ENCODE peak calls at places on chromosomes 1 and 21, in eight cellular contexts. L, K, U, J, Y, M, X and A are unnamed samples.

GRCh38 chr1:172293379-172293778 is 127.1 kb upstream of the C1orf105 start:
- DNase-seq in L (peak; percentile 84), K (no peak), U (no peak), J (no peak), Y (no peak), M (no peak), X (peak; percentile 76), A (no peak)

GRCh38 chr1:87170151-87170550 is 158.5 kb upstream of the LMO4 start:
- DNase-seq in L (no peak), K (no peak), U (no peak), J (no peak), Y (no peak), M (no peak), X (no peak), A (no peak)

GRCh38 chr1:83641828-83642443 is 357.0 kb downstream of the TTLL7 start:
- DNase-seq in L (peak; percentile 2), K (no peak), U (no peak), J (no peak), Y (no peak), M (no peak), X (no peak), A (no peak)

GRCh38 chr1:111802984-111803383 is 47.3 kb downstream of the DDX20 start:
- DNase-seq in L (no peak), K (no peak), U (no peak), J (no peak), Y (no peak), M (no peak), X (no peak), A (no peak)

GRCh38 chr1:107529511-107530149 is 388.8 kb downstream of the NTNG1 start:
- DNase-seq in L (peak; percentile 71), K (peak; percentile 37), U (peak; percentile 50), J (peak; percentile 19), Y (peak; percentile 19), M (peak; percentile 60), X (peak; percentile 63), A (peak; percentile 79)

GRCh38 chr1:75234499-75235064 is 100.4 kb downstream of the LHX8 start:
- DNase-seq in L (no peak), K (no peak), U (no peak), J (no peak), Y (no peak), M (no peak), X (no peak), A (no peak)

GRCh38 chr1:91148641-91149069 is 126.8 kb upstream of the ZNF644 start:
- DNase-seq in L (no peak), K (no peak), U (no peak), J (no peak), Y (no peak), M (no peak), X (no peak), A (no peak)

GRCh38 chr1:68178821-68179490 is 53.4 kb downstream of the WLS start:
- DNase-seq in L (peak; percentile 64), K (no peak), U (no peak), J (peak; percentile 30), Y (no peak), M (no peak), X (peak; percentile 80), A (peak; percentile 63)

GRCh38 chr1:55315552-55315951 is 100.4 kb upstream of the USP24 start:
- DNase-seq in L (no peak), K (no peak), U (no peak), J (no peak), Y (no peak), M (no peak), X (no peak), A (no peak)

GRCh38 chr1:88286716-88287115 is 397.4 kb upstream of the PKN2 start:
- DNase-seq in L (no peak), K (no peak), U (no peak), J (no peak), Y (no peak), M (no peak), X (no peak), A (no peak)

GRCh38 chr1:184315254-184315653 is 71.6 kb upstream of the C1orf21 start:
- DNase-seq in L (peak; percentile 38), K (no peak), U (no peak), J (peak; percentile 43), Y (no peak), M (no peak), X (no peak), A (no peak)

GRCh38 chr1:67937651-67938050 is 104.4 kb upstream of the GNG12 start:
- DNase-seq in L (peak; percentile 56), K (no peak), U (no peak), J (no peak), Y (no peak), M (no peak), X (no peak), A (no peak)

GRCh38 chr21:44647222-44647552 is 973 bp downstream of the KRTAP10-11 start:
- DNase-seq in L (no peak), K (no peak), U (no peak), J (no peak), Y (no peak), M (no peak), X (no peak), A (no peak)

GRCh38 chr1:244674446-244674845 is 21.5 kb downstream of the DESI2 start:
- DNase-seq in L (peak; percentile 66), K (no peak), U (no peak), J (no peak), Y (no peak), M (no peak), X (peak; percentile 61), A (peak; percentile 45)

GRCh38 chr1:22830747-22831340 is 120.2 kb downstream of the EPHB2 start:
- DNase-seq in L (no peak), K (no peak), U (no peak), J (no peak), Y (no peak), M (no peak), X (no peak), A (no peak)

GRCh38 chr1:62228139-62228882 is 33.7 kb downstream of the L1TD1 start:
- DNase-seq in L (no peak), K (no peak), U (no peak), J (no peak), Y (no peak), M (no peak), X (no peak), A (no peak)

GRCh38 chr1:38028105-38028591 is 15.6 kb downstream of the UTP11 start:
- DNase-seq in L (no peak), K (peak; percentile 57), U (no peak), J (peak; percentile 36), Y (no peak), M (no peak), X (no peak), A (peak; percentile 89)

DNA sequence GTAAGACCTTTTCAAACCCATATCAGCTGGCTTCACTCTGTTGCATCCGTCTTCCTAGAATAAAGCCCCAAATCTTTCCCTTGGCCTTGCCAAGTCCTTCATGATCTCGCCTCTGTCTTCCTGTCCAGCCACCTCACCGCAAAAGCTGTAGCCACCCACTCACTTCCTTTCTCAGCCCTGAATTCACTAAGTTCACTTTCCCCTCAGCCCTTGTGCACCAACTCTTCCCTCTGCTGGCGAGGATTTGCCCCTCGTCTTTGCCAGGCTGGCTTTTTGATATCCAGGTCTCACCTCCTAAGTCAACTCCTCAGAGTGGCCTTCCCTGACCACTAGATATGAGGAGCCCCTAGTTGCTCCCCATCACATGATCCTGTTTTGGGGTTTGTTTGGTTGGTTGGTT is 3.9 kb upstream of the COL16A1 start:
- DNase-seq in L (peak; percentile 74), K (no peak), U (peak; percentile 71), J (peak; percentile 65), Y (no peak), M (peak; percentile 45), X (peak; percentile 67), A (peak; percentile 45)
- TF ChIP-seq CTCF in L (peak; percentile 55), K (peak; percentile 34), U (peak; percentile 19), J (peak; percentile 63), Y (no peak), M (no peak), X (peak; percentile 47), A (no peak)

DNA sequence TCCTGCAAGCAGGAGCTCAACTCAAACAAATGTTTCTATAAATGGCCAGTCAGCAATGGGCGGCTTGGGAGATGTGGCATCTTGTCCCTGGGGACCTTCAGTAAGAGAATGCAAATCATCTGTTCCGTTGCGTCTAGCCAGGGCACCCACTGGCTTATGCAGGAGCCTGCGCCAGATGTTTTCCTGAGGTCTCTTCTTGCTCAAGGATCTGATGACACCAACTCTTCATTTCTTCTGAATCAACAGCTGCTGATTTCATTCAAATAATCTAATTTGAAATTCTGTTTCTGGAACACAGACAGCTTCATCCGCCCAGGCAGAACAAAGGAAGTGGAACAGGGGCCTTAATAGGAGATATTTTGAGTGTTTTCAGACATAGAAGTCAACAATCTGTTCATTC is 69.9 kb upstream of the AJAP1 start:
- DNase-seq in L (no peak), K (no peak), U (no peak), J (no peak), Y (no peak), M (no peak), X (no peak), A (no peak)
- TF ChIP-seq CTCF in L (no peak), K (no peak), U (no peak), J (no peak), Y (no peak), M (no peak), X (no peak), A (no peak)

GRCh38 chr21:40120944-40121575 is 253.8 kb downstream of the PCP4 start:
- DNase-seq in L (peak; percentile 30), K (no peak), U (peak; percentile 15), J (peak; percentile 4), Y (no peak), M (no peak), X (peak; percentile 33), A (peak; percentile 43)
- TF ChIP-seq CTCF in L (peak; percentile 58), K (peak; percentile 96), U (peak; percentile 88), J (peak; percentile 92), Y (peak; percentile 79), M (no peak), X (peak; percentile 86), A (peak; percentile 83)

GRCh38 chr1:182002570-182002969 is 58.9 kb downstream of the ZNF648 start:
- DNase-seq in L (no peak), K (no peak), U (no peak), J (no peak), Y (no peak), M (no peak), X (no peak), A (no peak)

GRCh38 chr1:182004601-182005000 is 56.9 kb downstream of the ZNF648 start:
- DNase-seq in L (no peak), K (no peak), U (no peak), J (no peak), Y (no peak), M (no peak), X (no peak), A (no peak)

GRCh38 chr1:182003953-182004586 is 57.4 kb downstream of the ZNF648 start:
- DNase-seq in L (no peak), K (peak; percentile 52), U (peak; percentile 5), J (no peak), Y (peak; percentile 40), M (no peak), X (no peak), A (no peak)

GRCh38 chr1:182003025-182003725 is 58.3 kb downstream of the ZNF648 start:
- DNase-seq in L (no peak), K (no peak), U (no peak), J (no peak), Y (no peak), M (no peak), X (no peak), A (no peak)

DNA sequence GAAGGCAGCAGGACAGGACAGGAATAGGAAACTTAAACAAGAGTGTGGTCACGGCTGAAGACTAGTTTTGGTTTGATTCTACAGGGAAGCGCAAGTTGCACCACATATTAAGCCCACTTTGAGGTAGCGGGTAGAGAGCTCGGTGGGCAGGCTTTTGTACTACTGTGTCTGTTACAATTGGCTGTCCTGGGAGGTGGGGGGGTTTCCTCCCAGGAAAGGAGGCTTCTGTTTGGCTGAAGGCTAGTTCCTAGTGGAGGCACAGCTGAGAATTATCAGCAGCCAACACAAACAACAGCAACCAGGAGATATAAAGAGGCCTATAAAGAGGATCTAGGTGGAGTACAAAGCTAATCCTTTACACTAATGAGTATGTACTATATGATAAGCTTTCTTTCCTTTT is 62.7 kb downstream of the ZNF648 start:
- DNase-seq in L (no peak), K (no peak), U (no peak), J (no peak), Y (no peak), M (no peak), X (no peak), A (no peak)
- TF ChIP-seq CTCF in L (no peak), K (no peak), U (no peak), J (no peak), Y (no peak), M (no peak), X (no peak), A (no peak)